ENCODE peak calls at places on chromosomes 5 and 9, in six cellular contexts. K is HCT116, T is GM13977, W is bronchial epithelial cell, V is fibroblast of lung, G is cardiac fibroblast. M is an unnamed sample.

GRCh38 chr5:41279040-41279439 is 65.7 kb upstream of the C6 start:
- DNase-seq in K (no peak), T (no peak), W (no peak), V (peak), G (peak), M (no peak)

GRCh38 chr5:44770936-44771717 is 37.6 kb upstream of the MRPS30 start:
- DNase-seq in K (no peak), T (no peak), W (no peak), V (peak), G (peak), M (no peak)

GRCh38 chr9:14908221-14909206 is 1.7 kb downstream of the FREM1 start:
- DNase-seq in K (no peak), T (no peak), W (no peak), V (no peak), G (no peak), M (peak)

GRCh38 chr5:153256-153655 is 38.0 kb upstream of the LRRC14B start:
- DNase-seq in K (no peak), T (no peak), W (peak), V (peak), G (peak), M (no peak)

GRCh38 chr5:50921366-50922133 is 255.1 kb downstream of the PARP8 start:
- DNase-seq in K (no peak), T (no peak), W (no peak), V (no peak), G (no peak), M (no peak)

GRCh38 chr9:21970001-21970799 is 24.0 kb downstream of the CDKN2A start:
- DNase-seq in K (no peak), T (no peak), W (no peak), V (no peak), G (no peak), M (no peak)

GRCh38 chr5:146426853-146427618 is 20.1 kb upstream of the TCERG1 start:
- DNase-seq in K (peak), T (peak), W (peak), V (peak), G (peak), M (no peak)

GRCh38 chr5:14683906-14684455 is 19.5 kb downstream of the OTULIN start:
- DNase-seq in K (no peak), T (no peak), W (no peak), V (no peak), G (no peak), M (no peak)

GRCh38 chr9:123058834-123059233 is 25.4 kb downstream of the GPR21 start:
- DNase-seq in K (no peak), T (no peak), W (peak), V (peak), G (peak), M (no peak)

GRCh38 chr5:15850939-15851341 is 328.7 kb downstream of the MARCHF11 start:
- DNase-seq in K (no peak), T (no peak), W (peak), V (no peak), G (no peak), M (no peak)

GRCh38 chr5:35900997-35901396 is 37.4 kb downstream of the CAPSL start:
- DNase-seq in K (no peak), T (no peak), W (no peak), V (no peak), G (no peak), M (no peak)

GRCh38 chr5:120808135-120808534 is 344.0 kb downstream of the PRR16 start:
- DNase-seq in K (no peak), T (no peak), W (no peak), V (no peak), G (peak), M (no peak)

GRCh38 chr5:174491761-174492350 is 232.5 kb upstream of the MSX2 start:
- DNase-seq in K (no peak), T (no peak), W (peak), V (no peak), G (no peak), M (no peak)

GRCh38 chr9:75896193-75896592 is 5.7 kb downstream of the PCSK5 start:
- DNase-seq in K (no peak), T (no peak), W (no peak), V (no peak), G (peak), M (no peak)

GRCh38 chr9:2015581-2016410 is 649 bp downstream of the SMARCA2 start:
- DNase-seq in K (no peak), T (peak), W (peak), V (peak), G (peak), M (peak)

GRCh38 chr5:28748446-28748845 is 1710.1 kb upstream of the CDH9 start:
- DNase-seq in K (no peak), T (no peak), W (no peak), V (no peak), G (no peak), M (no peak)

GRCh38 chr5:171945066-171945465 is 61.4 kb downstream of the FBXW11 start:
- DNase-seq in K (no peak), T (no peak), W (no peak), V (peak), G (peak), M (no peak)

GRCh38 chr5:139806726-139807646 is 11.4 kb downstream of the PSD2 start:
- DNase-seq in K (no peak), T (no peak), W (no peak), V (no peak), G (no peak), M (no peak)

GRCh38 chr5:154756203-154756870 is 1.2 kb downstream of the LARP1 start:
- DNase-seq in K (no peak), T (no peak), W (no peak), V (no peak), G (peak), M (peak)

GRCh38 chr5:177132504-177133118 is 962 bp upstream of the NSD1 start:
- DNase-seq in K (no peak), T (no peak), W (no peak), V (peak), G (no peak), M (no peak)

GRCh38 chr5:138953370-138954256 is 78.5 kb upstream of the LRRTM2 start:
- DNase-seq in K (no peak), T (no peak), W (peak), V (peak), G (peak), M (no peak)

GRCh38 chr9:137853392-137853995 is 24.1 kb upstream of the CACNA1B start:
- DNase-seq in K (no peak), T (no peak), W (no peak), V (no peak), G (no peak), M (no peak)

GRCh38 chr5:119076080-119076479 is 5.2 kb downstream of the DMXL1 start:
- DNase-seq in K (no peak), T (no peak), W (no peak), V (no peak), G (no peak), M (no peak)

GRCh38 chr5:73266925-73267775 is 94.2 kb downstream of the TMEM174 start:
- DNase-seq in K (no peak), T (no peak), W (no peak), V (peak), G (no peak), M (no peak)

GRCh38 chr9:134490446-134490845 is 151.2 kb upstream of the COL5A1 start:
- DNase-seq in K (no peak), T (no peak), W (no peak), V (no peak), G (no peak), M (no peak)

GRCh38 chr9:16132513-16132912 is 579.7 kb downstream of the CCDC171 start:
- DNase-seq in K (no peak), T (no peak), W (no peak), V (no peak), G (peak), M (no peak)

GRCh38 chr9:87714819-87715218 is 11.1 kb upstream of the CTSL start:
- DNase-seq in K (no peak), T (no peak), W (peak), V (peak), G (peak), M (peak)

GRCh38 chr9:137405677-137406081 is 17.3 kb downstream of the EXD3 start:
- DNase-seq in K (no peak), T (no peak), W (no peak), V (no peak), G (no peak), M (no peak)

GRCh38 chr5:157665467-157666085 is 5.8 kb upstream of the C5orf52 start:
- DNase-seq in K (peak), T (no peak), W (peak), V (peak), G (peak), M (peak)

GRCh38 chr9:131923766-131924165 is 155.9 kb downstream of the MED27 start:
- DNase-seq in K (no peak), T (no peak), W (no peak), V (no peak), G (peak), M (no peak)

GRCh38 chr5:109868737-109869136 is 179.0 kb downstream of the MAN2A1 start:
- DNase-seq in K (no peak), T (no peak), W (no peak), V (peak), G (peak), M (no peak)

GRCh38 chr9:83456226-83456625 is 82.0 kb downstream of the FRMD3 start:
- DNase-seq in K (no peak), T (no peak), W (no peak), V (no peak), G (peak), M (no peak)

GRCh38 chr9:136170291-136170901 is 34.5 kb downstream of the LHX3 start:
- DNase-seq in K (no peak), T (peak), W (no peak), V (peak), G (peak), M (peak)
- TF ChIP-seq CTCF in K (peak), T (peak), W (peak), V (peak), G (peak), M (peak)

GRCh38 chr5:124043456-124043855 is 531.5 kb downstream of the CSNK1G3 start:
- DNase-seq in K (peak), T (no peak), W (peak), V (no peak), G (peak), M (peak)
- TF ChIP-seq CTCF in K (peak), T (no peak), W (peak), V (peak), G (peak), M (no peak)

GRCh38 chr9:126919193-126919592 is 4.6 kb downstream of the RALGPS1 start:
- DNase-seq in K (no peak), T (no peak), W (no peak), V (no peak), G (no peak), M (no peak)

GRCh38 chr9:126915846-126916543 is 1.4 kb downstream of the RALGPS1 start:
- DNase-seq in K (no peak), T (no peak), W (peak), V (no peak), G (no peak), M (no peak)

GRCh38 chr9:126914458-126915280 is at the start of gene RALGPS1:
- DNase-seq in K (peak), T (peak), W (peak), V (peak), G (peak), M (peak)

GRCh38 chr9:126915281-126915816 is 767 bp downstream of the RALGPS1 start:
- DNase-seq in K (peak), T (no peak), W (no peak), V (no peak), G (no peak), M (peak)

DNA sequence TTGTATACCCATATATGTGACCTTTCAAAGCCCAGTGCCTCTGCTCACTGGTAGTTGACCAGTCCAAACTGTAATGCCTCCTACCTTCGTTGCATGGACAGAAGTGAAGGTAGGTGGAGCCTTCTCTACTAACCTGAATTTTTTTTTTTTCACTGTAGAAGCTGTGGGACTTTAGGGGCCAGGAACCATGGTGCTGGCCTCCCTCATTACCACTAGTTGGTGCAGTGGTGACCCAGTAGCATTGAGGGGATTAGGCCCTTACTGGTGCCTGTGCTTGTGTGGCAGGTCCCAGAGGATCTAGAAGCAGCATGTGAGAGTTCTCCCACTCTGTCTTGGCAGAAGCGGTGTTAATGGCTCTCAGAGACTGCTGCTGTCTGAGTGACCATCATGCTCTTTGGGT is 2.3 kb downstream of the RALGPS1 start:
- DNase-seq in K (peak), T (no peak), W (no peak), V (no peak), G (no peak), M (no peak)
- TF ChIP-seq CTCF in K (peak), T (peak), W (no peak), V (no peak), G (no peak), M (no peak)

DNA sequence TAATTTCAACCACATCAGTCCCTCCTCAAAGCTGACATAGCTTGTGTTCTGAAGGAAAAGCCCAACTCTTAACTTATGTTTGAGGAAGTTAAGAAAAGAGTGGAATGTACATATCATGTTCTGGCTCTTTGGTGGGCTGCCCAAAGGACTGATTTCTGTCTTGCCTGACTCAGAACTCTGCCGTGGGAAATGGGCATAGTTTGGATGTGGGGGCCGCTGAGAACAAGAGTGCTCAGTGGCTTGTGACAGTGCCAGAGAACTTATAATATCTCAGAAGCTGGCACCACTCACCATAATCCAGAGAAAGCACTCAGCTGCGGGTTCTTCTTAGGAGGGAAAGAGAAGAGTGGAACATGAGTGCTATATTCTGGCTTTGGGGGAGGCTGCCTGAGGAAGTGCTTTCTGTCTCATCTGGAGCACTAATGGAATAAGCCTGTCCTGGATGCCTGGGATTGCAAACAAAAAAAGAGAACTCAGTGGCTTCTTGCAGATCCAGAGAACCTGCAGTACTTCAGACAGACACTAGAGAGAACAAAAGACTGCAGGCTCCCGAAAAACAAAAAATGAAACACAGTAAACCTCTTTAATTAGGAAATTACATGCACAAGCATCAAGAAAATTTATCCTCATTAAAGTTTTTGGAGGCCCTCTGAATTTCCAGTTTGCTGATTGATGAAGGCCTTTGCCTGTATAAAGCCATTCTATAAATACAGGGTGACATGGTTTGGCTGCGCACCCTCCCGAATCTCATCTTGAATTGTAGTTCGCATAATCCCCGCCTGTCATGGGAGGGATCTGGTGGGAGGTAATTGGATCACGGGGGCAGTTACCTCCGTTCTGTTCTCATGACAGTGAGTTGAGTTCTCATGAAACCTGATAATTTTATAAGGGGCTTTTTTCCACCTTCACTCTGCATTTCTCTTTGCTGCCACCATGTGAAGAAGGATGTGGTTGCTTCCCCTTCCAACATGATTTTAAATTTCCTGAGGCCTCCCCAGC is 207.0 kb downstream of the DMAC1 start:
- DNase-seq in K (no peak), T (no peak), W (peak), V (no peak), G (no peak), M (no peak)
- TF ChIP-seq CTCF in K (peak), T (no peak), W (peak), V (no peak), G (no peak), M (no peak)